ENCODE peak calls at places on chromosomes 11 and 22, in seven cellular contexts. W is omental fat pad; I is activated naive CD8-positive, alpha-beta T cell treated with anti-CD3 and anti-CD28 coated beads for 36 hours; S is NB4; F is cardiac fibroblast; T is stimulated activated CD4-positive, alpha-beta T cell treated with anti-CD3 and anti-CD28 coated beads, Interleukin-2, amount 100 ng/mL, for 48 hours; A is posterior cingulate gyrus. G is an unnamed sample.

GRCh38 chr22:39134366-39135091 is 18.0 kb downstream of the CBX7 start:
- DNase-seq in W (no peak), I (no peak), S (no peak), F (no peak), T (no peak), A (no peak), G (no peak)

GRCh38 chr22:49097966-49098365 is 729.7 kb downstream of the BRD1 start:
- DNase-seq in W (no peak), I (no peak), S (no peak), F (no peak), T (no peak), A (no peak), G (no peak)

GRCh38 chr11:1450958-1451710 is 35.4 kb downstream of the MOB2 start:
- DNase-seq in W (no peak), I (no peak), S (no peak), F (no peak), T (no peak), A (no peak), G (no peak)

GRCh38 chr22:27429476-27429875 is 372.1 kb downstream of the MN1 start:
- DNase-seq in W (no peak), I (no peak), S (no peak), F (no peak), T (no peak), A (no peak), G (no peak)

GRCh38 chr11:24356501-24356900 is 140.4 kb upstream of the LUZP2 start:
- DNase-seq in W (no peak), I (no peak), S (no peak), F (no peak), T (no peak), A (no peak), G (no peak)

GRCh38 chr11:96187779-96188624 is 155.0 kb downstream of the MAML2 start:
- DNase-seq in W (no peak), I (peak; percentile 43), S (no peak), F (peak; percentile 93), T (no peak), A (no peak), G (no peak)

GRCh38 chr11:69940246-69940610 is 121.0 kb upstream of the FGF3 start:
- DNase-seq in W (no peak), I (no peak), S (no peak), F (no peak), T (no peak), A (no peak), G (no peak)

GRCh38 chr22:27348634-27349033 is 452.9 kb downstream of the MN1 start:
- DNase-seq in W (no peak), I (no peak), S (peak; percentile 11), F (peak; percentile 63), T (no peak), A (no peak), G (no peak)

GRCh38 chr11:68974421-68975194 is 6.2 kb downstream of the MRGPRD start:
- DNase-seq in W (no peak), I (peak; percentile 15), S (peak; percentile 57), F (peak; percentile 43), T (no peak), A (no peak), G (no peak)

GRCh38 chr11:14242198-14242597 is 116.8 kb downstream of the RRAS2 start:
- DNase-seq in W (no peak), I (no peak), S (no peak), F (no peak), T (no peak), A (peak; percentile 25), G (no peak)

GRCh38 chr11:83069441-83070043 is 2.2 kb downstream of the RAB30 start:
- DNase-seq in W (no peak), I (no peak), S (no peak), F (no peak), T (no peak), A (no peak), G (no peak)

GRCh38 chr11:46393231-46393616 is 1.6 kb upstream of the CHRM4 start:
- DNase-seq in W (no peak), I (no peak), S (no peak), F (no peak), T (no peak), A (no peak), G (no peak)

GRCh38 chr11:40376346-40376745 is 1083.1 kb downstream of the LRRC4C start:
- DNase-seq in W (no peak), I (no peak), S (no peak), F (no peak), T (no peak), A (no peak), G (no peak)

GRCh38 chr11:5689551-5689983 is at the start of gene TRIM22:
- DNase-seq in W (no peak), I (peak; percentile 57), S (peak; percentile 86), F (peak; percentile 93), T (peak; percentile 30), A (peak; percentile 13), G (peak; percentile 94)

GRCh38 chr11:118902336-118903203 is 18.9 kb downstream of the CXCR5 start:
- DNase-seq in W (no peak), I (no peak), S (no peak), F (no peak), T (no peak), A (no peak), G (no peak)

GRCh38 chr11:125245299-125245698 is 80.7 kb downstream of the PKNOX2 start:
- DNase-seq in W (no peak), I (no peak), S (no peak), F (no peak), T (no peak), A (no peak), G (no peak)

GRCh38 chr11:20162824-20163777 is 2.8 kb upstream of the DBX1 start:
- DNase-seq in W (no peak), I (peak; percentile 14), S (no peak), F (peak; percentile 29), T (no peak), A (no peak), G (no peak)

GRCh38 chr11:132318421-132319157 is 948.2 kb downstream of the NTM start:
- DNase-seq in W (no peak), I (no peak), S (no peak), F (peak; percentile 66), T (no peak), A (no peak), G (no peak)

GRCh38 chr11:85914425-85914824 is 59.2 kb downstream of the CCDC83 start:
- DNase-seq in W (no peak), I (no peak), S (no peak), F (no peak), T (no peak), A (no peak), G (no peak)

GRCh38 chr11:71999360-71999759 is 651 bp downstream of the IL18BP start:
- DNase-seq in W (peak; percentile 22), I (no peak), S (no peak), F (peak; percentile 29), T (no peak), A (no peak), G (no peak)

GRCh38 chr11:69967484-69967883 is 110.6 kb upstream of the ANO1 start:
- DNase-seq in W (no peak), I (no peak), S (no peak), F (no peak), T (no peak), A (no peak), G (no peak)

GRCh38 chr11:119228535-119229302 is 22.6 kb downstream of the CBL start:
- DNase-seq in W (no peak), I (no peak), S (peak; percentile 22), F (no peak), T (no peak), A (no peak), G (no peak)

GRCh38 chr11:10322830-10323792 is 18.2 kb downstream of the ADM start:
- DNase-seq in W (no peak), I (peak; percentile 50), S (peak; percentile 74), F (peak; percentile 94), T (peak; percentile 43), A (no peak), G (no peak)

GRCh38 chr11:20070459-20070858 is 89.8 kb downstream of the DBX1 start:
- DNase-seq in W (no peak), I (no peak), S (no peak), F (no peak), T (no peak), A (no peak), G (no peak)

GRCh38 chr11:3669742-3670183 is 1.4 kb downstream of the CHRNA10 start:
- DNase-seq in W (no peak), I (no peak), S (no peak), F (no peak), T (no peak), A (no peak), G (no peak)

GRCh38 chr11:85137597-85137996 is 489.5 kb downstream of the DLG2 start:
- DNase-seq in W (no peak), I (no peak), S (no peak), F (no peak), T (no peak), A (no peak), G (no peak)

GRCh38 chr22:25759825-25760231 is 17.8 kb downstream of the MYO18B start:
- DNase-seq in W (no peak), I (no peak), S (peak; percentile 34), F (peak; percentile 99), T (no peak), A (no peak), G (no peak)